ENCODE peak calls at places on chromosomes 16 and 17, in seven cellular contexts. X is body of pancreas; U is CD8-positive, alpha-beta memory T cell; V is prostate gland; W is colonic mucosa; P is testis; A is thoracic aorta. D is an unnamed sample.

GRCh38 chr16:14509675-14510132 is 120.4 kb downstream of the PARN start:
- DNase-seq in X (no peak), U (no peak), V (no peak), W (no peak), P (no peak), A (no peak), D (no peak)

GRCh38 chr16:27363797-27364196 is 38.2 kb upstream of the IL21R start:
- DNase-seq in X (peak; percentile 76), U (no peak), V (peak; percentile 27), W (peak; percentile 95), P (peak; percentile 44), A (no peak), D (no peak)

GRCh38 chr17:44467108-44467507 is 36.1 kb downstream of the GPATCH8 start:
- DNase-seq in X (no peak), U (no peak), V (no peak), W (no peak), P (no peak), A (no peak), D (no peak)

GRCh38 chr17:57025876-57026275 is 47.9 kb downstream of the SCPEP1 start:
- DNase-seq in X (no peak), U (no peak), V (no peak), W (no peak), P (no peak), A (no peak), D (no peak)

GRCh38 chr16:23999663-24000062 is 163.9 kb downstream of the PRKCB start:
- DNase-seq in X (no peak), U (no peak), V (no peak), W (no peak), P (no peak), A (no peak), D (no peak)

GRCh38 chr16:77780378-77780837 is 8.0 kb upstream of the VAT1L start:
- DNase-seq in X (no peak), U (no peak), V (no peak), W (no peak), P (no peak), A (no peak), D (peak; percentile 88)

GRCh38 chr17:44794699-44795413 is 35.2 kb downstream of the GJC1 start:
- DNase-seq in X (no peak), U (no peak), V (no peak), W (no peak), P (no peak), A (no peak), D (peak; percentile 81)

GRCh38 chr17:39629894-39630293 is 3.1 kb downstream of the PPP1R1B start:
- DNase-seq in X (no peak), U (no peak), V (no peak), W (no peak), P (no peak), A (no peak), D (no peak)

GRCh38 chr17:73043686-73044581 is 48.6 kb downstream of the SLC39A11 start:
- DNase-seq in X (no peak), U (no peak), V (no peak), W (no peak), P (no peak), A (no peak), D (peak; percentile 68)

GRCh38 chr16:4381935-4382794 is 10.5 kb downstream of the VASN start:
- DNase-seq in X (no peak), U (no peak), V (no peak), W (no peak), P (no peak), A (no peak), D (no peak)

GRCh38 chr17:17769869-17770361 is 66.9 kb downstream of the SREBF1 start:
- DNase-seq in X (no peak), U (no peak), V (no peak), W (no peak), P (no peak), A (no peak), D (no peak)

GRCh38 chr17:31596382-31597323 is 205.2 kb downstream of the RAB11FIP4 start:
- DNase-seq in X (peak; percentile 39), U (peak; percentile 5), V (no peak), W (peak; percentile 20), P (peak; percentile 19), A (peak; percentile 85), D (peak; percentile 95)

GRCh38 chr16:86508947-86509758 is 1.2 kb upstream of the FOXF1 start:
- DNase-seq in X (peak; percentile 21), U (no peak), V (no peak), W (peak; percentile 45), P (no peak), A (no peak), D (peak; percentile 27)

GRCh38 chr16:81094771-81095251 is 1.4 kb downstream of the GCSH start:
- DNase-seq in X (no peak), U (no peak), V (no peak), W (no peak), P (peak; percentile 36), A (no peak), D (no peak)

GRCh38 chr16:81096715-81097208 is 567 bp upstream of the GCSH start:
- DNase-seq in X (no peak), U (no peak), V (no peak), W (peak; percentile 44), P (no peak), A (no peak), D (no peak)

GRCh38 chr16:81097230-81097629 is 1.0 kb upstream of the GCSH start:
- DNase-seq in X (no peak), U (no peak), V (no peak), W (no peak), P (no peak), A (no peak), D (no peak)

GRCh38 chr16:81095653-81095952 is 592 bp downstream of the GCSH start:
- DNase-seq in X (no peak), U (peak; percentile 1), V (no peak), W (no peak), P (no peak), A (no peak), D (no peak)

DNA sequence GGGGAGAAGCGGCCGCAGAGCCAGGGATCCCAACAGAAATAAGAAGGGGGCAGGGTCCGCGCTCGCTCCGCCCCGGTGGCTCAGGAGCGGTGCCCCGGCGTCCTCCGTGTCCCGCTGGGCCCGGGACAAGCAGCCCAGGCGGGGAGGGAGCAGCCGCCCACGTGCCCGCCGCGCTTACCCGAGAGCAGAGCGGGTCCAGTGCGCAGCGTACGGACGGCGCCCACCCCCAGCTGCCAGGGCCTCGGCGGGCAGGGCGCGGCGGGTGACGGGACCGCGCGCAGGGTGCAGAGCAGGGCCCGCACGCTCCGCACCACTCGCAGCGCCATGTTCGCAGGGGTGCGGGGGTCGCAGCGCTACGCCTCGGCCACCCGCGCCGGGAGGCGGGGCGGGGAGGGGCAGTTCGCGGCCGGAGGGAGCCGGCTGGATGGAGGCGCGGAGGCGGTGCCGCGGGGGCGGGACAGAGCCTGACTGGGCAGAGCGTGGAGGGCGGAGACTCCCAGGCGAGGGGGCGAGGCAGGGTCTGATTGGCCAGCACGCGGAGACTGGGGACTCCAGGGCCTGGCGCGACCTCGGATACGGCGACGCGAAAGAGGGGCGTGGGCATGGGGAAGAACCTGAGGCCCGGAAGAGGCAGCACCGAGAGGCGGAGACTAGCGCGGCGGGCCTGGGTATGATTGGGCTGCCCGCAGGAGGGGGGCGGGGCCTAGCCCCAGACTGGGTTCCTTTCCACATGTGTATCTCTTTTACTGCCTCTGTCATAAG is at the start of gene GCSH:
- DNase-seq in X (peak; percentile 99), U (peak; percentile 98), V (peak; percentile 100), W (peak; percentile 99), P (peak; percentile 99), A (peak; percentile 97), D (peak; percentile 98)
- H3K27ac ChIP-seq in X (peak within 1 kb of the TSS; percentile 62), U (peak within 1 kb of the TSS; percentile 57), V (peak within 1 kb of the TSS; percentile 84), W (peak within 1 kb of the TSS; percentile 69), P (peak within 1 kb of the TSS; percentile 81), A (peak within 1 kb of the TSS; percentile 79), D (peak within 1 kb of the TSS; percentile 57)

GRCh38 chr16:84607061-84607460 is 10.8 kb downstream of the COTL1 start:
- DNase-seq in X (no peak), U (no peak), V (no peak), W (no peak), P (no peak), A (no peak), D (no peak)

GRCh38 chr16:84605339-84605848 is 12.5 kb downstream of the COTL1 start:
- DNase-seq in X (no peak), U (no peak), V (no peak), W (no peak), P (no peak), A (no peak), D (no peak)

GRCh38 chr16:84606081-84606875 is 11.6 kb downstream of the COTL1 start:
- DNase-seq in X (no peak), U (peak; percentile 62), V (no peak), W (no peak), P (no peak), A (no peak), D (no peak)

GRCh38 chr16:84608281-84608680 is 9.6 kb downstream of the COTL1 start:
- DNase-seq in X (no peak), U (peak; percentile 64), V (no peak), W (no peak), P (no peak), A (no peak), D (no peak)

GRCh38 chr16:84607694-84608093 is 10.2 kb downstream of the COTL1 start:
- DNase-seq in X (no peak), U (peak; percentile 54), V (no peak), W (peak; percentile 46), P (no peak), A (no peak), D (no peak)
- H3K27ac ChIP-seq in X (no peak overlapping the region), U (peak overlapping the region; percentile 36), V (no peak overlapping the region), W (peak overlapping the region; percentile 21), P (no peak overlapping the region), A (no peak overlapping the region), D (no peak overlapping the region)

GRCh38 chr16:57061084-57061905 is 31.1 kb upstream of the CPNE2 start:
- DNase-seq in X (peak; percentile 52), U (no peak), V (peak; percentile 41), W (no peak), P (peak; percentile 82), A (peak; percentile 33), D (no peak)
- H3K27ac ChIP-seq in X (no peak overlapping the region), U (no peak overlapping the region), V (peak overlapping the region; percentile 78), W (no peak overlapping the region), P (peak overlapping the region; percentile 76), A (peak overlapping the region; percentile 88), D (no peak overlapping the region)

GRCh38 chr16:2524339-2524938 is 4.3 kb downstream of the AMDHD2 start:
- DNase-seq in X (no peak), U (no peak), V (no peak), W (no peak), P (no peak), A (no peak), D (no peak)
- H3K27ac ChIP-seq in X (no peak overlapping the region), U (no peak overlapping the region), V (no peak overlapping the region), W (no peak overlapping the region), P (no peak overlapping the region), A (no peak overlapping the region), D (no peak overlapping the region)

DNA sequence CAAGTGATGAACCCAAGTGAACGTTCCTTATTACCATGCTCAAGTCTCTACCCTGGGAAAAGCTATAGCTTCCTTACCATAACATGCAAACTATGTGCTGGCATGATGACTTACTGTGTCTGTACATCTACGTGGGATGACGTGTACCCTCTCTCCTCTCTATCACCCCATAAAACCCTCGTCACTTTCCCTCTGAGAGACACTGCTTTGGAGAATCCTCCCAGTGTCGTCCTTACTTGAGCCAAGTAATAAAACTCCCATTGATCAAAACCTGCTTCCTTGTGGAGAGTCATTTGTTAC is 452.1 kb downstream of the XYLT1 start:
- DNase-seq in X (no peak), U (no peak), V (no peak), W (no peak), P (no peak), A (no peak), D (no peak)
- H3K27ac ChIP-seq in X (no peak overlapping the region), U (no peak overlapping the region), V (no peak overlapping the region), W (no peak overlapping the region), P (no peak overlapping the region), A (no peak overlapping the region), D (no peak overlapping the region)

GRCh38 chr16:84194470-84195200 is 3.7 kb downstream of the ADAD2 start:
- DNase-seq in X (no peak), U (peak; percentile 27), V (no peak), W (no peak), P (no peak), A (no peak), D (no peak)
- H3K27ac ChIP-seq in X (no peak overlapping the region), U (no peak overlapping the region), V (no peak overlapping the region), W (no peak overlapping the region), P (no peak overlapping the region), A (no peak overlapping the region), D (no peak overlapping the region)